ENCODE peak calls at places on chromosomes 2 and 18, in ten cellular contexts. One of them, this sample, is unnamed.

GRCh38 chr2:77521931-77522470 is at the start of gene LRRTM4:
- DNase-seq in gastrocnemius medialis: peak
- DNase-seq in pancreas: no peak
- DNase-seq in CD8-positive, alpha-beta T cell: no peak
- DNase-seq in stomach: no peak
- DNase-seq in vagina: no peak
- DNase-seq in fibroblast of lung: peak
- DNase-seq in left ventricle myocardium inferior: no peak
- DNase-seq in cardiac muscle cell: no peak
- DNase-seq in transverse colon: no peak
- DNase-seq in this sample: no peak

GRCh38 chr2:74474899-74475298 is 2.4 kb upstream of the MRPL53 start:
- DNase-seq in left ventricle myocardium inferior: no peak
- DNase-seq in CD8-positive, alpha-beta T cell: no peak
- DNase-seq in cardiac muscle cell: peak
- DNase-seq in vagina: no peak
- DNase-seq in transverse colon: no peak
- DNase-seq in gastrocnemius medialis: no peak
- DNase-seq in pancreas: no peak
- DNase-seq in stomach: no peak
- DNase-seq in fibroblast of lung: no peak
- DNase-seq in this sample: no peak

GRCh38 chr2:25491003-25491696 is 149.4 kb upstream of the DNMT3A start:
- DNase-seq in stomach: no peak
- DNase-seq in vagina: no peak
- DNase-seq in CD8-positive, alpha-beta T cell: no peak
- DNase-seq in cardiac muscle cell: peak
- DNase-seq in fibroblast of lung: no peak
- DNase-seq in transverse colon: no peak
- DNase-seq in pancreas: no peak
- DNase-seq in gastrocnemius medialis: no peak
- DNase-seq in left ventricle myocardium inferior: no peak
- DNase-seq in this sample: no peak

GRCh38 chr2:238489896-238490295 is 63.2 kb downstream of the ASB1 start:
- DNase-seq in transverse colon: no peak
- DNase-seq in fibroblast of lung: no peak
- DNase-seq in vagina: no peak
- DNase-seq in stomach: no peak
- DNase-seq in left ventricle myocardium inferior: no peak
- DNase-seq in cardiac muscle cell: no peak
- DNase-seq in CD8-positive, alpha-beta T cell: no peak
- DNase-seq in pancreas: no peak
- DNase-seq in gastrocnemius medialis: no peak
- DNase-seq in this sample: no peak

GRCh38 chr18:36335476-36336279 is 38.2 kb downstream of the FHOD3 start:
- DNase-seq in left ventricle myocardium inferior: no peak
- DNase-seq in CD8-positive, alpha-beta T cell: no peak
- DNase-seq in pancreas: no peak
- DNase-seq in transverse colon: no peak
- DNase-seq in gastrocnemius medialis: no peak
- DNase-seq in fibroblast of lung: no peak
- DNase-seq in stomach: no peak
- DNase-seq in vagina: no peak
- DNase-seq in cardiac muscle cell: no peak
- DNase-seq in this sample: peak

GRCh38 chr2:149015926-149016563 is 22.5 kb upstream of the LYPD6B start:
- DNase-seq in pancreas: no peak
- DNase-seq in vagina: no peak
- DNase-seq in transverse colon: no peak
- DNase-seq in cardiac muscle cell: no peak
- DNase-seq in gastrocnemius medialis: no peak
- DNase-seq in stomach: no peak
- DNase-seq in CD8-positive, alpha-beta T cell: no peak
- DNase-seq in left ventricle myocardium inferior: no peak
- DNase-seq in fibroblast of lung: no peak
- DNase-seq in this sample: no peak

GRCh38 chr18:55047546-55047945 is 88.3 kb upstream of the CCDC68 start:
- DNase-seq in stomach: no peak
- DNase-seq in gastrocnemius medialis: no peak
- DNase-seq in left ventricle myocardium inferior: no peak
- DNase-seq in pancreas: no peak
- DNase-seq in transverse colon: no peak
- DNase-seq in vagina: no peak
- DNase-seq in cardiac muscle cell: peak
- DNase-seq in fibroblast of lung: no peak
- DNase-seq in CD8-positive, alpha-beta T cell: no peak
- DNase-seq in this sample: no peak

GRCh38 chr2:241636182-241636982 is 576 bp downstream of the THAP4 start:
- DNase-seq in pancreas: peak
- DNase-seq in left ventricle myocardium inferior: peak
- DNase-seq in gastrocnemius medialis: no peak
- DNase-seq in cardiac muscle cell: peak
- DNase-seq in CD8-positive, alpha-beta T cell: no peak
- DNase-seq in stomach: peak
- DNase-seq in fibroblast of lung: peak
- DNase-seq in transverse colon: peak
- DNase-seq in vagina: no peak
- DNase-seq in this sample: no peak

GRCh38 chr2:96110621-96111256 is 5.6 kb downstream of the ADRA2B start:
- DNase-seq in cardiac muscle cell: no peak
- DNase-seq in vagina: no peak
- DNase-seq in CD8-positive, alpha-beta T cell: no peak
- DNase-seq in left ventricle myocardium inferior: peak
- DNase-seq in gastrocnemius medialis: peak
- DNase-seq in fibroblast of lung: no peak
- DNase-seq in pancreas: no peak
- DNase-seq in transverse colon: no peak
- DNase-seq in stomach: no peak
- DNase-seq in this sample: no peak
- H3K4me3 ChIP-seq in cardiac muscle cell: no peak
- H3K4me3 ChIP-seq in vagina: no peak
- H3K4me3 ChIP-seq in CD8-positive, alpha-beta T cell: no peak
- H3K4me3 ChIP-seq in left ventricle myocardium inferior: no peak
- H3K4me3 ChIP-seq in gastrocnemius medialis: no peak
- H3K4me3 ChIP-seq in fibroblast of lung: no peak
- H3K4me3 ChIP-seq in pancreas: no peak
- H3K4me3 ChIP-seq in transverse colon: no peak
- H3K4me3 ChIP-seq in stomach: no peak
- H3K4me3 ChIP-seq in this sample: no peak

GRCh38 chr2:72950558-72951255 is 33.4 kb downstream of the EMX1 start:
- DNase-seq in fibroblast of lung: no peak
- DNase-seq in left ventricle myocardium inferior: no peak
- DNase-seq in stomach: no peak
- DNase-seq in pancreas: no peak
- DNase-seq in gastrocnemius medialis: no peak
- DNase-seq in vagina: no peak
- DNase-seq in cardiac muscle cell: no peak
- DNase-seq in transverse colon: peak
- DNase-seq in CD8-positive, alpha-beta T cell: no peak
- DNase-seq in this sample: no peak

GRCh38 chr2:72953528-72953927 is 36.2 kb downstream of the EMX1 start:
- DNase-seq in cardiac muscle cell: no peak
- DNase-seq in vagina: no peak
- DNase-seq in transverse colon: no peak
- DNase-seq in pancreas: no peak
- DNase-seq in left ventricle myocardium inferior: no peak
- DNase-seq in gastrocnemius medialis: no peak
- DNase-seq in CD8-positive, alpha-beta T cell: no peak
- DNase-seq in fibroblast of lung: no peak
- DNase-seq in stomach: no peak
- DNase-seq in this sample: no peak

GRCh38 chr2:72952961-72953360 is 35.6 kb downstream of the EMX1 start:
- DNase-seq in vagina: no peak
- DNase-seq in left ventricle myocardium inferior: no peak
- DNase-seq in gastrocnemius medialis: no peak
- DNase-seq in fibroblast of lung: no peak
- DNase-seq in transverse colon: no peak
- DNase-seq in cardiac muscle cell: no peak
- DNase-seq in CD8-positive, alpha-beta T cell: no peak
- DNase-seq in stomach: no peak
- DNase-seq in pancreas: no peak
- DNase-seq in this sample: no peak

GRCh38 chr2:72951303-72952095 is 34.2 kb downstream of the EMX1 start:
- DNase-seq in fibroblast of lung: no peak
- DNase-seq in CD8-positive, alpha-beta T cell: no peak
- DNase-seq in cardiac muscle cell: no peak
- DNase-seq in pancreas: no peak
- DNase-seq in gastrocnemius medialis: no peak
- DNase-seq in transverse colon: no peak
- DNase-seq in left ventricle myocardium inferior: no peak
- DNase-seq in vagina: no peak
- DNase-seq in stomach: no peak
- DNase-seq in this sample: no peak

DNA sequence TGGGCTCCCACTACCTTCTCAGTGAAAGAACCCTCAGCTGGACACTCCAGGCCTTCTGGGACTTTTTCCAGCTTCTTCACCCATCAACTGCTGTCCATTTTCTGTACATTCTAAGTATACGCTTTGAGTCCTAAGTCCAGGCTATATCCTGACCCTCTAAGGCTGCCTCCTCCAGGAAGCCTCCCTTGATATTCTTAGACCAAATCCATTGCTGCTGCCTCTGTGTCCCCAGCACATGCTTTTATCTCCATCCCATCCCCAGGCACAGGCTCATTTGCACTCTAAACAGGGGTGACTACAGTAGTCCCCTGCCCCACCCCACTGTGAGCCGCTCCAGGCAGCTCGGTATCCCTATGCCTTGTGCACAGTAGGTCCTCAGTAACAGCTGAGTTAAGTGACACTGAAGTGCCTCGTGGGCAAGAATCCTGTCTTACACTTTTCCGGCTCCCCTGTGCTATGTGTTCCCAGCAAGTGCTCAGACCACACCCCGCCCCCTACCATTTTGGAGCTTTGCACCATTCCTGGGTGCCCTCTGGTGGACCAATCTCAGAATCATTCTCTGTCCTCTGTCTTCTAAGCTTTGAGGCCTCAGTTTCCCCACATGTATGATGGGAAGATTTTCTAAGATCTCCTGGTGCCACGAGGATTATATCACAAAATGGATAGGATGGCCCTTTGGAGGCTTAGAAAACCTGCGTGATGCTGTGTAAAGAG is 34.9 kb downstream of the EMX1 start:
- DNase-seq in vagina: no peak
- DNase-seq in transverse colon: no peak
- DNase-seq in fibroblast of lung: no peak
- DNase-seq in gastrocnemius medialis: no peak
- DNase-seq in stomach: no peak
- DNase-seq in cardiac muscle cell: no peak
- DNase-seq in left ventricle myocardium inferior: no peak
- DNase-seq in CD8-positive, alpha-beta T cell: no peak
- DNase-seq in pancreas: no peak
- DNase-seq in this sample: no peak
- TF ChIP-seq CTCF in vagina: no peak
- TF ChIP-seq CTCF in transverse colon: no peak
- TF ChIP-seq CTCF in fibroblast of lung: no peak
- TF ChIP-seq CTCF in gastrocnemius medialis: no peak
- TF ChIP-seq CTCF in stomach: no peak
- TF ChIP-seq CTCF in cardiac muscle cell: no peak
- TF ChIP-seq CTCF in left ventricle myocardium inferior: no peak
- TF ChIP-seq CTCF in CD8-positive, alpha-beta T cell: no peak
- TF ChIP-seq CTCF in pancreas: no peak
- TF ChIP-seq CTCF in this sample: peak

GRCh38 chr2:42827647-42828486 is 35.5 kb upstream of the HAAO start:
- DNase-seq in cardiac muscle cell: peak
- DNase-seq in left ventricle myocardium inferior: peak
- DNase-seq in transverse colon: peak
- DNase-seq in gastrocnemius medialis: peak
- DNase-seq in fibroblast of lung: peak
- DNase-seq in pancreas: peak
- DNase-seq in CD8-positive, alpha-beta T cell: peak
- DNase-seq in stomach: peak
- DNase-seq in vagina: peak
- DNase-seq in this sample: no peak

GRCh38 chr2:42832289-42832634 is 39.9 kb upstream of the HAAO start:
- DNase-seq in CD8-positive, alpha-beta T cell: no peak
- DNase-seq in transverse colon: no peak
- DNase-seq in pancreas: no peak
- DNase-seq in fibroblast of lung: no peak
- DNase-seq in cardiac muscle cell: no peak
- DNase-seq in gastrocnemius medialis: no peak
- DNase-seq in left ventricle myocardium inferior: no peak
- DNase-seq in vagina: no peak
- DNase-seq in stomach: no peak
- DNase-seq in this sample: no peak

GRCh38 chr2:42830922-42831574 is 38.7 kb upstream of the HAAO start:
- DNase-seq in gastrocnemius medialis: no peak
- DNase-seq in vagina: peak
- DNase-seq in pancreas: no peak
- DNase-seq in transverse colon: no peak
- DNase-seq in CD8-positive, alpha-beta T cell: no peak
- DNase-seq in stomach: no peak
- DNase-seq in cardiac muscle cell: no peak
- DNase-seq in fibroblast of lung: no peak
- DNase-seq in left ventricle myocardium inferior: no peak
- DNase-seq in this sample: no peak

GRCh38 chr2:42829556-42830510 is 37.5 kb upstream of the HAAO start:
- DNase-seq in left ventricle myocardium inferior: no peak
- DNase-seq in vagina: peak
- DNase-seq in CD8-positive, alpha-beta T cell: no peak
- DNase-seq in cardiac muscle cell: no peak
- DNase-seq in gastrocnemius medialis: no peak
- DNase-seq in fibroblast of lung: no peak
- DNase-seq in transverse colon: no peak
- DNase-seq in stomach: no peak
- DNase-seq in pancreas: no peak
- DNase-seq in this sample: no peak

DNA sequence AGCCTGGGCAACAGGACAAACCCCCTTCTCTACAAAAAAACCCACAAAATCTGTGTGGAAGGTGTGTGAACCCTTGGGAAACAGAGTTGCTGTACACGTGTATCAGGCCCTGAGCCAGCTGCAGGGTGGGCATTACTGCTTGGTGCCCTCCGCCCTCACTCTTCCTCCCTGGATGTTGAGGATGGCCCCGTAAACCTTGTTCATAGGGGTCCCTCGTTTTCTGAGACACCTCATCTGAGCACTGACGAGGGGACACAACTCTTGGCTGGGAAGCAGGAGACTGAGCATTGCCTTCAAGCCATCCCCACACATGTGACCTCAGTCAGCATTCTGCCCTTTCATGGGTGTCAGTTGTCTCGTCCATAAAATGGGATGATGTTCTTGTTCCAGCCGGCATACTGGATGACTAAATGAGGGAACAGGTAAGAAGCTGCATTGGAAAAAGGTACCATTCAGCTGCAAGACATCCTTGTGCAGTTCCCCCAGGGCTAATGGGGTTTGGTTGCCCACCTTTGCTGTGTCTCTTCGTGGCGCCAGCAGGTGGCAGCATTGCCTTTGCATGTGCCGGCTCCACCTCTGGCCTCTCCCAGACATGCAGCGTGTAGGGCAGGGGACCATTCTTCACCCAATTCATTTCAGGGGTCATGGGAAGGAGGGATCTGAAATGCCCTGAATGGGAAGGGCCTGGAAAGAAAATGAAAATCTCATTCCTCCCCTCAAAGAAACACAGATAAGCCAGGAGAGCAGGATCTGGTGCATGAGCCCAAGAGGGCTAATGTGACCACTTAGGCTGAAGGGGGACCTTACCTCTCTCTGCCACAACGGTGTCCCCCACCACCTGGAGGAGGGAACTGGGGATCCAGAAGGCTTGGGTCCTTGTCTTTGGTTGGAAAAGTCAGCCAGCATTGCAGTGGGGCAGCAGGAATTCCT is 36.4 kb upstream of the HAAO start:
- DNase-seq in left ventricle myocardium inferior: peak
- DNase-seq in fibroblast of lung: peak
- DNase-seq in vagina: peak
- DNase-seq in CD8-positive, alpha-beta T cell: peak
- DNase-seq in gastrocnemius medialis: peak
- DNase-seq in cardiac muscle cell: peak
- DNase-seq in transverse colon: peak
- DNase-seq in stomach: peak
- DNase-seq in pancreas: peak
- DNase-seq in this sample: no peak
- H3K4me3 ChIP-seq in left ventricle myocardium inferior: peak
- H3K4me3 ChIP-seq in fibroblast of lung: no peak
- H3K4me3 ChIP-seq in vagina: no peak
- H3K4me3 ChIP-seq in CD8-positive, alpha-beta T cell: no peak
- H3K4me3 ChIP-seq in gastrocnemius medialis: no peak
- H3K4me3 ChIP-seq in cardiac muscle cell: no peak
- H3K4me3 ChIP-seq in transverse colon: no peak
- H3K4me3 ChIP-seq in stomach: no peak
- H3K4me3 ChIP-seq in pancreas: no peak
- H3K4me3 ChIP-seq in this sample: no peak

GRCh38 chr18:57555134-57555533 is 31.4 kb downstream of the FECH start:
- DNase-seq in gastrocnemius medialis: no peak
- DNase-seq in fibroblast of lung: no peak
- DNase-seq in vagina: no peak
- DNase-seq in pancreas: no peak
- DNase-seq in left ventricle myocardium inferior: no peak
- DNase-seq in cardiac muscle cell: no peak
- DNase-seq in transverse colon: no peak
- DNase-seq in CD8-positive, alpha-beta T cell: no peak
- DNase-seq in stomach: no peak
- DNase-seq in this sample: no peak
- TF ChIP-seq CTCF in gastrocnemius medialis: no peak
- TF ChIP-seq CTCF in fibroblast of lung: no peak
- TF ChIP-seq CTCF in vagina: no peak
- TF ChIP-seq CTCF in pancreas: no peak
- TF ChIP-seq CTCF in left ventricle myocardium inferior: no peak
- TF ChIP-seq CTCF in cardiac muscle cell: no peak
- TF ChIP-seq CTCF in transverse colon: no peak
- TF ChIP-seq CTCF in CD8-positive, alpha-beta T cell: no peak
- TF ChIP-seq CTCF in stomach: no peak
- TF ChIP-seq CTCF in this sample: no peak

This sample was measured in HFF-Myc.